ENCODE peak calls at places on chromosomes 2 and 18, in six cellular contexts. C, B, Q, W, U and I are unnamed samples.

GRCh38 chr2:40690525-40690924 is 238.6 kb upstream of the SLC8A1 start:
- DNase-seq in C (no peak), B (no peak), Q (no peak), W (no peak), U (no peak), I (no peak)

GRCh38 chr2:155633887-155634570 is 698.5 kb downstream of the NR4A2 start:
- DNase-seq in C (peak), B (no peak), Q (peak), W (no peak), U (no peak), I (no peak)

GRCh38 chr2:186431306-186431705 is 54.8 kb upstream of the ZC3H15 start:
- DNase-seq in C (no peak), B (no peak), Q (no peak), W (no peak), U (no peak), I (no peak)

GRCh38 chr18:24176727-24177416 is 38.0 kb downstream of the CABYR start:
- DNase-seq in C (peak), B (peak), Q (peak), W (peak), U (peak), I (no peak)

GRCh38 chr2:204625135-204625534 is 79.9 kb downstream of the PARD3B start:
- DNase-seq in C (no peak), B (no peak), Q (peak), W (no peak), U (peak), I (no peak)

GRCh38 chr2:222887124-222887523 is 26.3 kb downstream of the ACSL3 start:
- DNase-seq in C (no peak), B (no peak), Q (no peak), W (no peak), U (peak), I (no peak)

GRCh38 chr2:212618636-212619035 is 80.0 kb upstream of the ERBB4 start:
- DNase-seq in C (no peak), B (no peak), Q (peak), W (no peak), U (no peak), I (no peak)

GRCh38 chr2:218375212-218375611 is 6.9 kb upstream of the SLC11A1 start:
- DNase-seq in C (no peak), B (no peak), Q (no peak), W (no peak), U (no peak), I (peak)

GRCh38 chr2:194483041-194483440 is 1174.0 kb upstream of the SLC39A10 start:
- DNase-seq in C (no peak), B (no peak), Q (no peak), W (no peak), U (no peak), I (no peak)

GRCh38 chr2:38712871-38713270 is 38.3 kb downstream of the SRSF7 start:
- DNase-seq in C (no peak), B (no peak), Q (no peak), W (no peak), U (no peak), I (no peak)

GRCh38 chr2:23918837-23919489 is 8.0 kb downstream of the ATAD2B start:
- DNase-seq in C (no peak), B (no peak), Q (no peak), W (no peak), U (no peak), I (no peak)

GRCh38 chr2:167689444-167689843 is 558.0 kb downstream of the STK39 start:
- DNase-seq in C (no peak), B (no peak), Q (no peak), W (no peak), U (no peak), I (no peak)